ENCODE peak calls at places on chromosomes 3 and 15, in eight cellular contexts. S is MM.1S, N is kidney, W is PC-3, R is IMR-90, B is fibroblast of lung, Z is HepG2, J is endothelial cell of umbilical vein. I is an unnamed sample.

GRCh38 chr3:38566215-38566528 is 70.0 kb downstream of the EXOG start:
- DNase-seq in S (no peak), N (peak; percentile 57), W (no peak), R (no peak), B (no peak), Z (no peak), J (no peak), I (peak; percentile 24)

GRCh38 chr3:13841141-13841540 is 38.7 kb downstream of the WNT7A start:
- DNase-seq in S (no peak), N (no peak), W (peak; percentile 90), R (no peak), B (no peak), Z (no peak), J (no peak), I (no peak)

GRCh38 chr3:75101329-75102147 is 487.1 kb upstream of the CNTN3 start:
- DNase-seq in S (peak; percentile 97), N (no peak), W (no peak), R (no peak), B (no peak), Z (no peak), J (no peak), I (peak; percentile 79)

GRCh38 chr3:136751259-136752045 is 726 bp downstream of the STAG1 start:
- DNase-seq in S (peak; percentile 69), N (peak; percentile 91), W (peak; percentile 54), R (peak; percentile 73), B (peak; percentile 85), Z (peak; percentile 82), J (peak; percentile 84), I (peak; percentile 91)

GRCh38 chr3:152389316-152389934 is 120.7 kb downstream of the MBNL1 start:
- DNase-seq in S (no peak), N (no peak), W (peak; percentile 89), R (no peak), B (no peak), Z (no peak), J (no peak), I (no peak)

GRCh38 chr3:28287046-28287445 is 45.6 kb downstream of the CMC1 start:
- DNase-seq in S (no peak), N (no peak), W (no peak), R (no peak), B (no peak), Z (no peak), J (no peak), I (no peak)

GRCh38 chr3:160038862-160039562 is 50.4 kb downstream of the IL12A start:
- DNase-seq in S (no peak), N (peak; percentile 67), W (no peak), R (no peak), B (no peak), Z (no peak), J (peak; percentile 20), I (peak; percentile 79)

GRCh38 chr3:179324270-179324754 is 1.5 kb downstream of the ZNF639 start:
- DNase-seq in S (peak; percentile 32), N (no peak), W (peak; percentile 42), R (peak; percentile 65), B (peak; percentile 50), Z (no peak), J (peak; percentile 57), I (no peak)

GRCh38 chr3:101722394-101723173 is 1.8 kb upstream of the CEP97 start:
- DNase-seq in S (peak; percentile 75), N (no peak), W (no peak), R (no peak), B (no peak), Z (no peak), J (no peak), I (no peak)

GRCh38 chr3:87082806-87083440 is 92.0 kb upstream of the VGLL3 start:
- DNase-seq in S (peak; percentile 61), N (no peak), W (peak; percentile 85), R (peak; percentile 75), B (peak; percentile 86), Z (peak; percentile 34), J (peak; percentile 34), I (peak; percentile 61)

GRCh38 chr15:54289590-54290136 is 311.4 kb downstream of the UNC13C start:
- DNase-seq in S (peak; percentile 21), N (no peak), W (no peak), R (no peak), B (no peak), Z (no peak), J (no peak), I (no peak)

GRCh38 chr3:140378571-140379340 is 299.1 kb upstream of the TRIM42 start:
- DNase-seq in S (no peak), N (no peak), W (no peak), R (no peak), B (no peak), Z (no peak), J (no peak), I (no peak)

GRCh38 chr3:37601832-37602231 is 259.8 kb upstream of the CTDSPL start:
- DNase-seq in S (no peak), N (no peak), W (no peak), R (no peak), B (no peak), Z (no peak), J (no peak), I (peak; percentile 54)

GRCh38 chr3:46022909-46023785 is 4.1 kb downstream of the XCR1 start:
- DNase-seq in S (no peak), N (no peak), W (no peak), R (no peak), B (no peak), Z (no peak), J (no peak), I (no peak)

GRCh38 chr15:41870689-41871081 is 23.2 kb downstream of the SPTBN5 start:
- DNase-seq in S (no peak), N (no peak), W (peak; percentile 98), R (peak; percentile 93), B (peak; percentile 80), Z (no peak), J (no peak), I (no peak)

GRCh38 chr3:189395825-189396224 is 224.1 kb downstream of the TPRG1 start:
- DNase-seq in S (no peak), N (no peak), W (no peak), R (no peak), B (no peak), Z (no peak), J (no peak), I (no peak)

GRCh38 chr15:86139828-86140227 is 60.2 kb downstream of the AGBL1 start:
- DNase-seq in S (no peak), N (no peak), W (no peak), R (no peak), B (no peak), Z (no peak), J (no peak), I (peak; percentile 89)
- TF ChIP-seq CTCF in S (peak; percentile 28), N (no peak), W (peak; percentile 42), R (no peak), B (no peak), Z (peak; percentile 12), J (no peak), I (peak; percentile 87)

GRCh38 chr15:29472901-29473423 is 203.3 kb upstream of the NSMCE3 start:
- DNase-seq in S (no peak), N (no peak), W (peak; percentile 4), R (no peak), B (no peak), Z (no peak), J (no peak), I (no peak)

GRCh38 chr15:29480278-29480677 is 210.7 kb upstream of the NSMCE3 start:
- DNase-seq in S (no peak), N (no peak), W (no peak), R (no peak), B (no peak), Z (no peak), J (no peak), I (no peak)

GRCh38 chr15:29473621-29474105 is 204.0 kb upstream of the NSMCE3 start:
- DNase-seq in S (no peak), N (no peak), W (no peak), R (no peak), B (no peak), Z (no peak), J (no peak), I (no peak)

GRCh38 chr15:29475096-29475495 is 205.5 kb upstream of the NSMCE3 start:
- DNase-seq in S (no peak), N (no peak), W (no peak), R (no peak), B (no peak), Z (no peak), J (no peak), I (no peak)

GRCh38 chr15:29476503-29477080 is 207.0 kb upstream of the NSMCE3 start:
- DNase-seq in S (no peak), N (no peak), W (no peak), R (no peak), B (no peak), Z (no peak), J (no peak), I (no peak)
- H3K9ac ChIP-seq in S (no peak overlapping the region), N (no peak overlapping the region), W (no peak overlapping the region), R (no peak overlapping the region), B (no peak overlapping the region), Z (no peak overlapping the region), J (no peak overlapping the region), I (no peak overlapping the region)

GRCh38 chr15:67161881-67162280 is 92.6 kb downstream of the AAGAB start:
- DNase-seq in S (no peak), N (no peak), W (no peak), R (no peak), B (no peak), Z (no peak), J (no peak), I (no peak)

GRCh38 chr15:67164401-67164791 is 90.1 kb downstream of the AAGAB start:
- DNase-seq in S (no peak), N (peak; percentile 53), W (no peak), R (no peak), B (no peak), Z (no peak), J (peak; percentile 63), I (no peak)

GRCh38 chr15:67161412-67161811 is 93.0 kb downstream of the AAGAB start:
- DNase-seq in S (no peak), N (no peak), W (no peak), R (no peak), B (no peak), Z (no peak), J (no peak), I (no peak)

GRCh38 chr15:67164811-67165652 is 89.4 kb downstream of the AAGAB start:
- DNase-seq in S (no peak), N (peak; percentile 85), W (no peak), R (peak; percentile 70), B (peak; percentile 74), Z (no peak), J (peak; percentile 79), I (peak; percentile 93)

GRCh38 chr15:67163180-67163579 is 91.3 kb downstream of the AAGAB start:
- DNase-seq in S (no peak), N (peak; percentile 21), W (no peak), R (no peak), B (no peak), Z (no peak), J (no peak), I (no peak)
- H3K4me1 ChIP-seq in S (no peaks in the 10 kb centered on the region), N (peaks cover 13% of the 10 kb centered on the region), W (no peaks in the 10 kb centered on the region), R (peaks cover 55% of the 10 kb centered on the region), B (peaks cover 40% of the 10 kb centered on the region), Z (peaks cover 7% of the 10 kb centered on the region), J (peaks cover 53% of the 10 kb centered on the region), I (peaks cover 21% of the 10 kb centered on the region)

GRCh38 chr3:121855555-121855954 is 20.5 kb downstream of the EAF2 start:
- DNase-seq in S (no peak), N (no peak), W (peak; percentile 73), R (no peak), B (no peak), Z (peak; percentile 15), J (peak; percentile 8), I (peak; percentile 50)

DNA sequence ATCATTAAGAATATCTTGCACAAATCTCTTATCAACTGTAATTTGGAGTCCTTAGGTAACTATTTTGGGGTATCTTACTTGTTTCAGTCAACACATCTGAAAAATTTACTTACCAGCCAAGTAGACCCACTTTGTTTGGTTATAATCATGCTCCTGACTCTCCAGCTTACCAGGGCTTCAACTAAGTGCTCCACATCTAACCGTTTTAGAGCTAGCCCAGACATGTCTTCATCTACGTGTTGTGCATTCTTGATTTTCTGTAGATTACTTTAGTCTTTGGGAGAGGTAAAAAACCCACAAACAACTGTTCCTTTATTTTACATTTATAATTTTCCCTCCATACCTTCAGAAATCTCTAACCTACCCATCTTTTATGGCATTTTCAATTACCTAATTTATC is 17.2 kb downstream of the EAF2 start:
- DNase-seq in S (no peak), N (no peak), W (no peak), R (no peak), B (no peak), Z (no peak), J (no peak), I (no peak)
- TF ChIP-seq CTCF in S (no peak), N (no peak), W (peak; percentile 11), R (no peak), B (no peak), Z (no peak), J (no peak), I (no peak)